ENCODE peak calls at places on chromosome 3, in four cellular contexts. C is kidney, Q is ascending aorta, M is cardiac muscle cell. O is an unnamed sample.

GRCh38 chr3:31204026-31204795 is 309.8 kb upstream of the GADL1 start:
- DNase-seq in C (no peak), Q (no peak), M (no peak), O (no peak)

GRCh38 chr3:98709433-98709832 is 53.7 kb upstream of the ST3GAL6 start:
- DNase-seq in C (no peak), Q (no peak), M (no peak), O (no peak)

GRCh38 chr3:174440350-174440716 is 418.8 kb upstream of the NAALADL2 start:
- DNase-seq in C (no peak), Q (no peak), M (peak; percentile 22), O (no peak)

GRCh38 chr3:134709563-134710312 is 58.9 kb upstream of the KY start:
- DNase-seq in C (peak; percentile 73), Q (no peak), M (peak; percentile 51), O (no peak)

GRCh38 chr3:162729686-162730085 is 1233.1 kb downstream of the OTOL1 start:
- DNase-seq in C (no peak), Q (no peak), M (no peak), O (no peak)

GRCh38 chr3:195048059-195048905 is 222.7 kb downstream of the XXYLT1 start:
- DNase-seq in C (peak; percentile 28), Q (no peak), M (no peak), O (no peak)

GRCh38 chr3:73622135-73622534 is 2.6 kb downstream of the PDZRN3 start:
- DNase-seq in C (peak; percentile 72), Q (no peak), M (peak; percentile 85), O (no peak)

GRCh38 chr3:192514081-192514753 is 213.1 kb downstream of the FGF12 start:
- DNase-seq in C (peak; percentile 56), Q (no peak), M (peak; percentile 80), O (no peak)

GRCh38 chr3:173711619-173712018 is 314.1 kb downstream of the NLGN1 start:
- DNase-seq in C (no peak), Q (no peak), M (peak; percentile 14), O (no peak)

GRCh38 chr3:29637093-29637492 is 356.2 kb downstream of the RBMS3 start:
- DNase-seq in C (no peak), Q (no peak), M (no peak), O (no peak)

GRCh38 chr3:45545476-45545875 is 49.1 kb upstream of the LIMD1 start:
- DNase-seq in C (peak; percentile 81), Q (peak; percentile 35), M (no peak), O (peak; percentile 33)

GRCh38 chr3:151925419-151925818 is 52.0 kb downstream of the SUCNR1 start:
- DNase-seq in C (no peak), Q (no peak), M (no peak), O (no peak)

GRCh38 chr3:41987627-41988026 is 25.7 kb upstream of the ULK4 start:
- DNase-seq in C (no peak), Q (no peak), M (no peak), O (no peak)

GRCh38 chr3:126124148-126124868 is 40.4 kb upstream of the SLC41A3 start:
- DNase-seq in C (peak; percentile 48), Q (no peak), M (no peak), O (no peak)

GRCh38 chr3:65561617-65562016 is 477.1 kb downstream of the MAGI1 start:
- DNase-seq in C (no peak), Q (no peak), M (no peak), O (no peak)

GRCh38 chr3:62335196-62335595 is 38.2 kb downstream of the FEZF2 start:
- DNase-seq in C (no peak), Q (no peak), M (no peak), O (no peak)

GRCh38 chr3:167451282-167451681 is 22.6 kb downstream of the SERPINI2 start:
- DNase-seq in C (no peak), Q (no peak), M (no peak), O (no peak)

GRCh38 chr3:167453815-167454214 is 20.0 kb downstream of the SERPINI2 start:
- DNase-seq in C (no peak), Q (no peak), M (no peak), O (no peak)

GRCh38 chr3:167450675-167451074 is 23.2 kb downstream of the SERPINI2 start:
- DNase-seq in C (no peak), Q (no peak), M (no peak), O (no peak)

GRCh38 chr3:167456157-167456799 is 17.6 kb downstream of the SERPINI2 start:
- DNase-seq in C (no peak), Q (no peak), M (no peak), O (no peak)
- H3K4me3 ChIP-seq in C (no peak overlapping the region), Q (no peak overlapping the region), M (no peak overlapping the region), O (no peak overlapping the region)

DNA sequence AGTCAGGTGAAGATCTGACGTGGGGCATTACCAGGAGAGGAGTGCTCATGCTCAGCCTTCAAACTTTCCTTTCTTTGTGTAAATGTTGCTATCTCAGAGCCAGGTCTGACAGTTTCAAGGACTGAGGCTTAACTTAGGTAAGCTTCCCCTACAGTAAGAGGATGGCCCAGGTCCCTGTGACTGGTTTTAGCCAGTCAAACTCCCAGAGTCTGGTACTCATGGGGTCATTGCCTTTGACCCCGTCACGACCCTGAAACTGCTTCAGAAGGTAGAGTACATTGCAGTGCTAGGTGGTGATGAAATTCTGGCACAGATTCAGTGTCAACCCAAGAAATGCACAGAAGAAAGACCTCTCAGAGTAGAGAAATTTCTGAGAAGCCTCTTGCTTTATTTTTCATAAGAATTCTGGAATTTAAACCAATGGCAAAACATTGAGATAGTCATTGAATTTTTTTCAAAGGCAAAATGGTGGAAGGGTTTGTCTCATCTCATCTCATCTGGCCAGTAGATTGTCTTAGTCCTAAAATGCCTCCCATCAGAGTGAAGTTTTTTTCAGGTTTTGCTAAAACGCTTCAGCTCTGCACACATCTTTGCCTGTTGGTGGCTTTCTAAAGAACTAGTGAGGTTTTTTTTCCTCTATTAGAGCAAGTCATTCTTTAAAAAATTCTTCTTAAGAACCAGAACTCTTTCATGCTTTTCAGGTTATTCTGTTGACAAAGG is 23.2 kb downstream of the ZBTB38 start:
- DNase-seq in C (no peak), Q (no peak), M (no peak), O (no peak)
- H3K27ac ChIP-seq in C (no peak overlapping the region), Q (peak overlapping the region; percentile 52), M (peak overlapping the region; percentile 87), O (no peak overlapping the region)

GRCh38 chr3:38276917-38277630 is 5.0 kb upstream of the SLC22A14 start:
- DNase-seq in C (no peak), Q (no peak), M (no peak), O (no peak)

GRCh38 chr3:38278841-38279240 is 3.3 kb upstream of the SLC22A14 start:
- DNase-seq in C (no peak), Q (no peak), M (no peak), O (no peak)

GRCh38 chr3:38276081-38276916 is 5.8 kb upstream of the SLC22A14 start:
- DNase-seq in C (no peak), Q (no peak), M (no peak), O (no peak)

GRCh38 chr3:38283810-38284775 is 2.0 kb downstream of the SLC22A14 start:
- DNase-seq in C (no peak), Q (no peak), M (no peak), O (no peak)

GRCh38 chr3:38281895-38282686 is at the start of gene SLC22A14:
- DNase-seq in C (no peak), Q (no peak), M (no peak), O (no peak)
- TF ChIP-seq CTCF in C (no peak), Q (no peak), M (peak; percentile 15), O (no peak)

DNA sequence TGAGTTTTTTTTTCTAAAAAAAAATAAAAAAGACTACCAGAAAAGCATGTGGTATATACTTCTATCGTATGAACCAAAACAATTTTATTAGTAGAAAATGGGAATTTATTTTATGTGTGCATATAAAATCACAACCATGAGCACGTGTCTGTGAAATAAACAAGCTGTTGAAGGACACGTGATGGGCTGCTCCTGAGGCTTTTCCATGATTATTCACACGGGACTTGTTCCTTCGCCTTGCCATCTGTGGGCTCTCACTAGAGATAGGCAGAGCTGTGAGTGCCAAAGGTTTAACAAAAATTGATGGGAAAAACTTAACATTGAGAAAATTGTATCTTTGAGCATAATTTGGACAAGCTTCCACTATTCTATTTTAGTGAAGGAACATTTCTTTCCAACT is 12.4 kb upstream of the ETV5 start:
- DNase-seq in C (no peak), Q (no peak), M (no peak), O (no peak)
- H3K4me3 ChIP-seq in C (no peak overlapping the region), Q (no peak overlapping the region), M (no peak overlapping the region), O (no peak overlapping the region)

O was measured in thoracic aorta.